ENCODE peak calls at places on chromosomes 12 and 14, in seven cellular contexts. O is K562; A is iPS DF 6.9; B is activated CD4-positive, alpha-beta T cell treated with anti-CD3 and anti-CD28 coated beads, Interleukin-2, amount 50 U/mL, for 1 hour; V is psoas muscle; Y is retina; N is body of pancreas. S is an unnamed sample.

GRCh38 chr12:101018540-101018939 is 191.5 kb downstream of the SLC5A8 start:
- DNase-seq in Y (no peak), N (peak; percentile 23), B (no peak), V (no peak), O (no peak), A (no peak), S (no peak)

GRCh38 chr12:52582489-52582888 is 8.8 kb upstream of the KRT74 start:
- DNase-seq in B (no peak), O (no peak), V (no peak), Y (no peak), N (no peak), A (no peak), S (no peak)

GRCh38 chr12:132003846-132004245 is 54.1 kb downstream of the EP400 start:
- DNase-seq in Y (no peak), V (no peak), B (no peak), O (no peak), A (no peak), N (no peak), S (no peak)

GRCh38 chr12:92108651-92109050 is 37.0 kb downstream of the BTG1 start:
- DNase-seq in A (no peak), V (no peak), O (peak; percentile 18), B (no peak), N (no peak), Y (peak; percentile 50), S (no peak)

GRCh38 chr12:127245009-127245408 is 1022.0 kb upstream of the TMEM132C start:
- DNase-seq in V (no peak), Y (no peak), B (no peak), A (no peak), N (no peak), O (no peak), S (no peak)

GRCh38 chr12:130879781-130880389 is 8.0 kb downstream of the RAN start:
- DNase-seq in V (no peak), Y (peak; percentile 54), B (no peak), A (no peak), N (no peak), O (no peak), S (no peak)

GRCh38 chr12:121883315-121883660 is 5.3 kb upstream of the PSMD9 start:
- DNase-seq in O (peak; percentile 34), N (no peak), Y (no peak), B (no peak), A (no peak), V (no peak), S (no peak)

GRCh38 chr12:50597200-50598195 is 92.7 kb downstream of the DIP2B start:
- DNase-seq in V (no peak), N (peak; percentile 10), Y (no peak), O (no peak), A (no peak), B (peak; percentile 25), S (peak; percentile 72)

GRCh38 chr12:118571730-118572129 is 195.4 kb downstream of the SUDS3 start:
- DNase-seq in V (no peak), A (no peak), Y (no peak), B (no peak), O (no peak), N (no peak), S (no peak)

GRCh38 chr14:101063121-101063520 is 159.6 kb upstream of the RTL1 start:
- DNase-seq in N (no peak), A (no peak), Y (no peak), B (no peak), O (no peak), V (peak; percentile 29), S (no peak)

GRCh38 chr14:102819790-102820330 is 42.6 kb downstream of the TRAF3 start:
- DNase-seq in B (no peak), V (no peak), A (no peak), N (no peak), O (no peak), Y (no peak), S (no peak)

GRCh38 chr14:22118894-22119477 is 445.4 kb upstream of the OR4E1 start:
- DNase-seq in A (no peak), Y (no peak), V (no peak), O (no peak), N (no peak), B (no peak), S (no peak)

GRCh38 chr12:13197526-13198141 is 1.1 kb downstream of the EMP1 start:
- DNase-seq in O (peak; percentile 8), N (peak; percentile 38), V (peak; percentile 72), Y (no peak), A (no peak), B (no peak), S (no peak)

GRCh38 chr12:103012884-103013283 is 55.4 kb downstream of the ASCL1 start:
- DNase-seq in A (peak; percentile 33), B (no peak), V (no peak), N (no peak), Y (peak; percentile 83), O (no peak), S (no peak)

GRCh38 chr14:41993687-41994086 is 387.0 kb downstream of the LRFN5 start:
- DNase-seq in B (no peak), A (no peak), O (no peak), Y (no peak), V (no peak), N (no peak), S (no peak)

GRCh38 chr12:34400986-34401658 is 378.8 kb downstream of the ALG10 start:
- DNase-seq in A (no peak), V (peak; percentile 25), O (peak; percentile 1), Y (no peak), N (no peak), B (no peak), S (no peak)

GRCh38 chr12:63045020-63045860 is 105.8 kb downstream of the AVPR1A start:
- DNase-seq in B (no peak), V (no peak), N (no peak), O (no peak), Y (no peak), A (no peak), S (no peak)

GRCh38 chr12:14930299-14930698 is 8.0 kb downstream of the ERP27 start:
- DNase-seq in Y (no peak), B (no peak), O (no peak), N (no peak), V (no peak), A (no peak), S (no peak)

GRCh38 chr12:96321941-96322340 is 78.3 kb downstream of the CDK17 start:
- DNase-seq in O (no peak), Y (no peak), B (no peak), A (no peak), N (no peak), V (no peak), S (no peak)

GRCh38 chr14:44960146-44960545 is 1.6 kb downstream of the KLHL28 start:
- DNase-seq in Y (peak; percentile 12), B (no peak), O (no peak), A (no peak), V (no peak), N (no peak), S (no peak)

GRCh38 chr12:105100998-105101397 is 6.5 kb upstream of the WASHC4 start:
- DNase-seq in A (no peak), V (no peak), N (no peak), O (no peak), B (no peak), Y (no peak), S (no peak)

GRCh38 chr14:40623641-40624040 is 983.0 kb upstream of the LRFN5 start:
- DNase-seq in Y (no peak), B (no peak), N (no peak), A (no peak), O (no peak), V (no peak), S (no peak)

GRCh38 chr14:105485720-105486332 is 860 bp upstream of the CRIP1 start:
- DNase-seq in N (peak; percentile 50), B (peak; percentile 64), V (no peak), A (no peak), O (peak; percentile 72), Y (peak; percentile 80), S (peak; percentile 49)

GRCh38 chr14:68476212-68476964 is 316.5 kb downstream of the ZFP36L1 start:
- DNase-seq in A (no peak), V (peak; percentile 84), Y (peak; percentile 52), N (peak; percentile 85), B (no peak), O (no peak), S (no peak)

GRCh38 chr14:74035556-74035955 is 16.4 kb downstream of the BBOF1 start:
- DNase-seq in B (no peak), O (no peak), V (no peak), A (no peak), N (no peak), Y (no peak), S (no peak)

GRCh38 chr12:76032043-76032981 is 736 bp upstream of the PHLDA1 start:
- DNase-seq in O (peak; percentile 74), A (no peak), N (peak; percentile 75), V (peak; percentile 59), Y (no peak), B (peak; percentile 34), S (no peak)

GRCh38 chr12:109912790-109913189 is 12.7 kb downstream of the TCHP start:
- DNase-seq in B (no peak), Y (no peak), V (no peak), O (no peak), A (no peak), N (no peak), S (no peak)

GRCh38 chr14:68757618-68758081 is 35.2 kb downstream of the ZFP36L1 start:
- DNase-seq in A (no peak), V (peak; percentile 74), N (peak; percentile 74), O (peak; percentile 37), B (no peak), Y (no peak), S (no peak)

GRCh38 chr12:92597997-92598396 is 104.8 kb upstream of the PLEKHG7 start:
- DNase-seq in O (no peak), B (no peak), A (no peak), Y (no peak), N (no peak), V (no peak), S (no peak)

S was measured in CD4-positive, CD25-positive, alpha-beta regulatory T cell.